ENCODE peak calls at places on chromosomes 6 and 20, in ten cellular contexts. O is mesenteric fat pad; B is stimulated activated CD4-positive, alpha-beta T cell treated with anti-CD3 and anti-CD28 coated beads, Interleukin-15, amount 100 ng/mL, for 48 hours; U is activated naive CD8-positive, alpha-beta T cell treated with anti-CD3 and anti-CD28 coated beads, Interleukin-2, amount 10 ng/mL, durations not matched to agents 7 days and 5 days; C is HCT116; N is DMS153; I is thoracic aorta; E is left ventricle myocardium inferior; A is OCI-LY7; K is CD4-positive, alpha-beta memory T cell. Z is an unnamed sample.

GRCh38 chr20:58664883-58665282 is 13.8 kb downstream of the STX16 start:
- DNase-seq in O (no peak), B (no peak), U (no peak), C (no peak), N (no peak), I (no peak), E (no peak), A (no peak), K (no peak), Z (no peak)

GRCh38 chr20:48702388-48703041 is 125.3 kb downstream of the PREX1 start:
- DNase-seq in O (no peak), B (no peak), U (no peak), C (no peak), N (no peak), I (no peak), E (no peak), A (no peak), K (no peak), Z (no peak)

GRCh38 chr6:134549854-134550253 is 231.9 kb upstream of the SGK1 start:
- DNase-seq in O (no peak), B (no peak), U (no peak), C (no peak), N (no peak), I (no peak), E (no peak), A (no peak), K (no peak), Z (no peak)

GRCh38 chr6:18263561-18264337 is 581 bp downstream of the DEK start:
- DNase-seq in O (peak; percentile 91), B (peak; percentile 17), U (no peak), C (no peak), N (no peak), I (no peak), E (peak; percentile 74), A (peak; percentile 52), K (peak; percentile 57), Z (no peak)

GRCh38 chr20:7926767-7927166 is 13.5 kb downstream of the HAO1 start:
- DNase-seq in O (no peak), B (no peak), U (no peak), C (peak; percentile 12), N (no peak), I (no peak), E (no peak), A (peak; percentile 42), K (no peak), Z (no peak)

GRCh38 chr6:84249724-84250123 is 22.3 kb upstream of the CEP162 start:
- DNase-seq in O (no peak), B (no peak), U (no peak), C (no peak), N (no peak), I (no peak), E (no peak), A (no peak), K (no peak), Z (no peak)

GRCh38 chr20:57399587-57400261 is 8.5 kb downstream of the RBM38 start:
- DNase-seq in O (no peak), B (no peak), U (no peak), C (no peak), N (no peak), I (no peak), E (no peak), A (peak; percentile 33), K (peak; percentile 73), Z (peak; percentile 85)

GRCh38 chr6:116528163-116528562 is 16.7 kb downstream of the CALHM5 start:
- DNase-seq in O (no peak), B (no peak), U (no peak), C (no peak), N (no peak), I (no peak), E (no peak), A (no peak), K (no peak), Z (no peak)

GRCh38 chr20:34705383-34706021 is 1.4 kb downstream of the TP53INP2 start:
- DNase-seq in O (no peak), B (no peak), U (no peak), C (no peak), N (peak; percentile 44), I (no peak), E (peak; percentile 41), A (no peak), K (peak; percentile 52), Z (no peak)

GRCh38 chr6:15023448-15023847 is 222.4 kb upstream of the JARID2 start:
- DNase-seq in O (no peak), B (peak; percentile 65), U (no peak), C (no peak), N (no peak), I (no peak), E (no peak), A (peak; percentile 3), K (no peak), Z (peak; percentile 24)

GRCh38 chr6:32461493-32461892 is 21.8 kb downstream of the HLA-DRA start:
- DNase-seq in O (no peak), B (no peak), U (no peak), C (no peak), N (no peak), I (no peak), E (no peak), A (no peak), K (no peak), Z (no peak)

GRCh38 chr6:5082487-5083306 is 2.4 kb upstream of the PPP1R3G start:
- DNase-seq in O (no peak), B (no peak), U (no peak), C (peak; percentile 10), N (no peak), I (no peak), E (no peak), A (no peak), K (no peak), Z (no peak)

GRCh38 chr20:20780127-20780822 is 67.8 kb upstream of the RALGAPA2 start:
- DNase-seq in O (no peak), B (no peak), U (no peak), C (no peak), N (peak; percentile 62), I (peak; percentile 9), E (peak; percentile 79), A (no peak), K (no peak), Z (no peak)

Z was measured in GM12892.